ENCODE peak calls at places on chromosomes 6 and 20, in ten cellular contexts. E, T, V, C, R, N, P, O, J and Z are unnamed samples.

GRCh38 chr6:112939543-112939942 is 592.4 kb downstream of the RFPL4B start:
- DNase-seq in V (no peak), J (no peak), R (no peak), N (no peak), E (no peak), T (no peak), O (peak; percentile 70), P (no peak), C (no peak), Z (no peak)

GRCh38 chr6:25629202-25629584 is 22.8 kb upstream of the SCGN start:
- DNase-seq in N (no peak), O (no peak), J (no peak), R (no peak), V (no peak), P (no peak), T (no peak), E (no peak), C (no peak), Z (no peak)

GRCh38 chr20:37473249-37474000 is 47.6 kb upstream of the NNAT start:
- DNase-seq in P (no peak), C (no peak), R (no peak), O (no peak), N (no peak), J (no peak), E (no peak), V (no peak), T (no peak), Z (no peak)

GRCh38 chr20:12838261-12838866 is 170.4 kb upstream of the SPTLC3 start:
- DNase-seq in V (no peak), E (no peak), T (peak; percentile 10), O (no peak), C (no peak), R (no peak), J (no peak), N (no peak), P (no peak), Z (no peak)

GRCh38 chr20:33569290-33570094 is 79.6 kb downstream of the CBFA2T2 start:
- DNase-seq in E (no peak), T (no peak), P (no peak), N (no peak), J (no peak), C (no peak), O (no peak), V (no peak), R (no peak), Z (no peak)

GRCh38 chr20:41175201-41175651 is 37.9 kb downstream of the PLCG1 start:
- DNase-seq in N (no peak), P (peak; percentile 29), J (no peak), E (no peak), C (no peak), V (no peak), R (no peak), O (no peak), T (no peak), Z (no peak)

GRCh38 chr6:33974030-33974429 is 170.2 kb upstream of the MLN start:
- DNase-seq in J (no peak), R (no peak), T (no peak), E (no peak), O (no peak), P (peak; percentile 3), V (no peak), C (no peak), N (no peak), Z (no peak)

GRCh38 chr20:43243672-43244269 is 54.1 kb upstream of the PTPRT start:
- DNase-seq in C (no peak), T (no peak), N (no peak), V (peak; percentile 61), J (no peak), R (no peak), O (no peak), P (no peak), E (peak; percentile 18), Z (peak; percentile 31)

GRCh38 chr6:10386756-10387654 is 27.9 kb downstream of the TFAP2A start:
- DNase-seq in R (no peak), J (no peak), O (no peak), V (no peak), T (no peak), P (no peak), N (no peak), E (no peak), C (no peak), Z (no peak)

GRCh38 chr6:134560019-134560418 is 242.1 kb upstream of the SGK1 start:
- DNase-seq in T (no peak), C (no peak), V (no peak), P (no peak), O (no peak), N (no peak), R (no peak), E (no peak), J (no peak), Z (no peak)